ENCODE peak calls at places on chromosomes 11 and 22, in eight cellular contexts. One of them, this sample, is unnamed.

GRCh38 chr11:95229199-95230053 is 1.6 kb downstream of the SESN3 start:
- DNase-seq in ascending aorta: no peak
- DNase-seq in RWPE1: no peak
- DNase-seq in dorsolateral prefrontal cortex: no peak
- DNase-seq in transverse colon: no peak
- DNase-seq in right atrium auricular region: no peak
- DNase-seq in right cardiac atrium: peak; percentile 48
- DNase-seq in SK-N-MC: no peak
- DNase-seq in this sample: no peak

GRCh38 chr22:25169278-25170031 is 30.2 kb upstream of the CRYBB3 start:
- DNase-seq in ascending aorta: no peak
- DNase-seq in RWPE1: no peak
- DNase-seq in dorsolateral prefrontal cortex: no peak
- DNase-seq in transverse colon: no peak
- DNase-seq in right atrium auricular region: no peak
- DNase-seq in right cardiac atrium: peak; percentile 24
- DNase-seq in SK-N-MC: no peak
- DNase-seq in this sample: no peak

GRCh38 chr11:117928818-117929567 is at the start of gene TMPRSS13:
- DNase-seq in ascending aorta: no peak
- DNase-seq in RWPE1: peak; percentile 85
- DNase-seq in dorsolateral prefrontal cortex: no peak
- DNase-seq in transverse colon: peak; percentile 27
- DNase-seq in right atrium auricular region: no peak
- DNase-seq in right cardiac atrium: no peak
- DNase-seq in SK-N-MC: no peak
- DNase-seq in this sample: no peak

GRCh38 chr11:103883856-103884255 is 152.6 kb upstream of the DDI1 start:
- DNase-seq in ascending aorta: no peak
- DNase-seq in RWPE1: no peak
- DNase-seq in dorsolateral prefrontal cortex: no peak
- DNase-seq in transverse colon: no peak
- DNase-seq in right atrium auricular region: no peak
- DNase-seq in right cardiac atrium: no peak
- DNase-seq in SK-N-MC: no peak
- DNase-seq in this sample: no peak

GRCh38 chr11:70743941-70744351 is 345.6 kb downstream of the CTTN start:
- DNase-seq in ascending aorta: no peak
- DNase-seq in RWPE1: no peak
- DNase-seq in dorsolateral prefrontal cortex: no peak
- DNase-seq in transverse colon: no peak
- DNase-seq in right atrium auricular region: no peak
- DNase-seq in right cardiac atrium: no peak
- DNase-seq in SK-N-MC: no peak
- DNase-seq in this sample: no peak

GRCh38 chr11:96095884-96096301 is 172.0 kb upstream of the MTMR2 start:
- DNase-seq in ascending aorta: no peak
- DNase-seq in RWPE1: peak; percentile 53
- DNase-seq in dorsolateral prefrontal cortex: no peak
- DNase-seq in transverse colon: peak; percentile 52
- DNase-seq in right atrium auricular region: no peak
- DNase-seq in right cardiac atrium: no peak
- DNase-seq in SK-N-MC: no peak
- DNase-seq in this sample: no peak

GRCh38 chr11:58656348-58656747 is 33.9 kb downstream of the CNTF start:
- DNase-seq in ascending aorta: no peak
- DNase-seq in RWPE1: no peak
- DNase-seq in dorsolateral prefrontal cortex: no peak
- DNase-seq in transverse colon: no peak
- DNase-seq in right atrium auricular region: no peak
- DNase-seq in right cardiac atrium: no peak
- DNase-seq in SK-N-MC: no peak
- DNase-seq in this sample: no peak

GRCh38 chr11:95155385-95155784 is 65.7 kb downstream of the ENDOD1 start:
- DNase-seq in ascending aorta: no peak
- DNase-seq in RWPE1: no peak
- DNase-seq in dorsolateral prefrontal cortex: no peak
- DNase-seq in transverse colon: no peak
- DNase-seq in right atrium auricular region: no peak
- DNase-seq in right cardiac atrium: no peak
- DNase-seq in SK-N-MC: no peak
- DNase-seq in this sample: no peak

GRCh38 chr11:16605440-16605970 is 132.9 kb upstream of the C11orf58 start:
- DNase-seq in ascending aorta: peak; percentile 62
- DNase-seq in RWPE1: no peak
- DNase-seq in dorsolateral prefrontal cortex: no peak
- DNase-seq in transverse colon: peak; percentile 22
- DNase-seq in right atrium auricular region: no peak
- DNase-seq in right cardiac atrium: peak; percentile 76
- DNase-seq in SK-N-MC: no peak
- DNase-seq in this sample: peak; percentile 28

GRCh38 chr11:34988294-34989255 is 72.2 kb downstream of the PDHX start:
- DNase-seq in ascending aorta: no peak
- DNase-seq in RWPE1: no peak
- DNase-seq in dorsolateral prefrontal cortex: no peak
- DNase-seq in transverse colon: no peak
- DNase-seq in right atrium auricular region: no peak
- DNase-seq in right cardiac atrium: no peak
- DNase-seq in SK-N-MC: no peak
- DNase-seq in this sample: no peak

GRCh38 chr11:27429740-27430451 is 42.7 kb downstream of the LGR4 start:
- DNase-seq in ascending aorta: no peak
- DNase-seq in RWPE1: peak; percentile 39
- DNase-seq in dorsolateral prefrontal cortex: no peak
- DNase-seq in transverse colon: no peak
- DNase-seq in right atrium auricular region: no peak
- DNase-seq in right cardiac atrium: no peak
- DNase-seq in SK-N-MC: no peak
- DNase-seq in this sample: no peak

GRCh38 chr22:36818010-36818642 is 1.3 kb upstream of the PVALB start:
- DNase-seq in ascending aorta: no peak
- DNase-seq in RWPE1: peak; percentile 17
- DNase-seq in dorsolateral prefrontal cortex: no peak
- DNase-seq in transverse colon: no peak
- DNase-seq in right atrium auricular region: no peak
- DNase-seq in right cardiac atrium: no peak
- DNase-seq in SK-N-MC: no peak
- DNase-seq in this sample: no peak

GRCh38 chr11:117204283-117205080 is 5.3 kb downstream of the TAGLN start:
- DNase-seq in ascending aorta: no peak
- DNase-seq in RWPE1: no peak
- DNase-seq in dorsolateral prefrontal cortex: no peak
- DNase-seq in transverse colon: no peak
- DNase-seq in right atrium auricular region: no peak
- DNase-seq in right cardiac atrium: peak; percentile 71
- DNase-seq in SK-N-MC: no peak
- DNase-seq in this sample: no peak

GRCh38 chr11:24949406-24949805 is 452.6 kb downstream of the LUZP2 start:
- DNase-seq in ascending aorta: no peak
- DNase-seq in RWPE1: no peak
- DNase-seq in dorsolateral prefrontal cortex: no peak
- DNase-seq in transverse colon: no peak
- DNase-seq in right atrium auricular region: no peak
- DNase-seq in right cardiac atrium: no peak
- DNase-seq in SK-N-MC: no peak
- DNase-seq in this sample: no peak

GRCh38 chr11:27603376-27603775 is 96.8 kb upstream of the LIN7C start:
- DNase-seq in ascending aorta: no peak
- DNase-seq in RWPE1: no peak
- DNase-seq in dorsolateral prefrontal cortex: no peak
- DNase-seq in transverse colon: no peak
- DNase-seq in right atrium auricular region: no peak
- DNase-seq in right cardiac atrium: no peak
- DNase-seq in SK-N-MC: no peak
- DNase-seq in this sample: no peak

GRCh38 chr11:3148990-3149851 is 15.9 kb downstream of the OSBPL5 start:
- DNase-seq in ascending aorta: no peak
- DNase-seq in RWPE1: no peak
- DNase-seq in dorsolateral prefrontal cortex: no peak
- DNase-seq in transverse colon: no peak
- DNase-seq in right atrium auricular region: no peak
- DNase-seq in right cardiac atrium: peak; percentile 41
- DNase-seq in SK-N-MC: no peak
- DNase-seq in this sample: no peak
- H3K27ac ChIP-seq in ascending aorta: peak overlapping the region; percentile 82
- H3K27ac ChIP-seq in RWPE1: peak overlapping the region; percentile 15
- H3K27ac ChIP-seq in dorsolateral prefrontal cortex: no peak overlapping the region
- H3K27ac ChIP-seq in transverse colon: peak overlapping the region; percentile 41
- H3K27ac ChIP-seq in right atrium auricular region: no peak overlapping the region
- H3K27ac ChIP-seq in right cardiac atrium: no peak overlapping the region
- H3K27ac ChIP-seq in SK-N-MC: no peak overlapping the region
- H3K27ac ChIP-seq in this sample: no peak overlapping the region

DNA sequence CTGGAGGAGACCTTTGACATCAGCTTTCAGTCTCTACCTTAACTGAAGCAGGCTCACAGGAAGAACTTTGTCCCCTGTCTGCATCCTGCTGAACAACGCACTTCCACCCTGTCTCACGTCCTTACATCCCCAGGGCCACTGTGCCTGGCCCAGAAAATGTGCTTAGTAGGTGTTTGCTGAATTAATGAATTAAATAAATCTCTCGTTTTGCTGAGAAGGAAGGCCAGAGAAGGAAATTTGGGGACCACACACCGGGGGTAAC is 54.3 kb upstream of the CREB3L1 start:
- DNase-seq in ascending aorta: no peak
- DNase-seq in RWPE1: no peak
- DNase-seq in dorsolateral prefrontal cortex: no peak
- DNase-seq in transverse colon: no peak
- DNase-seq in right atrium auricular region: no peak
- DNase-seq in right cardiac atrium: no peak
- DNase-seq in SK-N-MC: no peak
- DNase-seq in this sample: no peak
- H3K27ac ChIP-seq in ascending aorta: no peak overlapping the region
- H3K27ac ChIP-seq in RWPE1: no peak overlapping the region
- H3K27ac ChIP-seq in dorsolateral prefrontal cortex: no peak overlapping the region
- H3K27ac ChIP-seq in transverse colon: peak overlapping the region; percentile 5
- H3K27ac ChIP-seq in right atrium auricular region: no peak overlapping the region
- H3K27ac ChIP-seq in right cardiac atrium: no peak overlapping the region
- H3K27ac ChIP-seq in SK-N-MC: no peak overlapping the region
- H3K27ac ChIP-seq in this sample: no peak overlapping the region

GRCh38 chr11:119616586-119617342 is 112.2 kb downstream of the NECTIN1 start:
- DNase-seq in ascending aorta: no peak
- DNase-seq in RWPE1: no peak
- DNase-seq in dorsolateral prefrontal cortex: no peak
- DNase-seq in transverse colon: no peak
- DNase-seq in right atrium auricular region: no peak
- DNase-seq in right cardiac atrium: no peak
- DNase-seq in SK-N-MC: no peak
- DNase-seq in this sample: no peak

GRCh38 chr11:119615879-119616190 is 113.2 kb downstream of the NECTIN1 start:
- DNase-seq in ascending aorta: no peak
- DNase-seq in RWPE1: no peak
- DNase-seq in dorsolateral prefrontal cortex: no peak
- DNase-seq in transverse colon: no peak
- DNase-seq in right atrium auricular region: no peak
- DNase-seq in right cardiac atrium: no peak
- DNase-seq in SK-N-MC: no peak
- DNase-seq in this sample: no peak

GRCh38 chr11:119614227-119615002 is 114.6 kb downstream of the NECTIN1 start:
- DNase-seq in ascending aorta: no peak
- DNase-seq in RWPE1: no peak
- DNase-seq in dorsolateral prefrontal cortex: no peak
- DNase-seq in transverse colon: no peak
- DNase-seq in right atrium auricular region: no peak
- DNase-seq in right cardiac atrium: no peak
- DNase-seq in SK-N-MC: no peak
- DNase-seq in this sample: no peak

GRCh38 chr11:119617343-119617713 is 111.7 kb downstream of the NECTIN1 start:
- DNase-seq in ascending aorta: no peak
- DNase-seq in RWPE1: no peak
- DNase-seq in dorsolateral prefrontal cortex: no peak
- DNase-seq in transverse colon: no peak
- DNase-seq in right atrium auricular region: no peak
- DNase-seq in right cardiac atrium: no peak
- DNase-seq in SK-N-MC: no peak
- DNase-seq in this sample: no peak

DNA sequence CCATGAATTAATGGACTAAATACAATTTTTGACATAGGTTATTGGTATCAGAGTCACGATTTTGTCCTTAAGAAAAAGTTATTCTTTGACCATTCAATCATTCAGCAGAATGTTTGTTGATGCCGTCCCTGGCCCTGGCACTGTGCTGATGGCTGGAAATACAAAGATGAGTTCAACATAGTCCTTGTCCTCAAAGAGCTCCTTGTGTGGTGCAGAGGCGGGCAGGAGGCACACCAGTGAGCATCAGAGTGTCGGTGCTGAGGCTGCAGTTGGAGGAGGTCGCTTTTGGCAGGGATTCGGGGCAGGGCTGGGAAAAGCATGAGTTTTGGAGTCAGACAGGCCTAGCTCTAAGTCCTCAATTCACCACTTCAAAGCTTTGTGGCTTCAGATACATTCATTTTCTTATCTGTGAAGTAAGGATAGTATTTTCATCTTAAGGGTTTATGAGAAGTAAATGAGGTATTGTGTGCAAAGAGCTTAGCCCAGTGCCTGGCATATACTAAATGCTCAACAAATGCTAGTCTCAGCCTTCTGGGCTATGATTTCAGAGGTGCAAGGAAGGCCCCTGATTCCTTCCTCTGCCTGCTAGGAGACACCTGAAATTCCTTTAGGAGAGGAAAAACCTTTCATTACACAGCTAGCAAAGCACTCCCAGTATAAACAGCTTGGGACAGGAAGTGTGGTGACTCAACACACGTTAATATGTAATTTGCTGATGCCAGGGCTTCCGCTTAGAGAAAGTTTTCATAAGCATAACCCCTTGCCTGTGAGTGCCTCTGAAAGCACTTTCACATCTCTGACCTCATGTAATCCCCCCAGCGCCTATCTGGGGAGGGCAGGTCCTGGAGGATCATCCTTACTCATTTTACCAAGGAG is 113.8 kb downstream of the NECTIN1 start:
- DNase-seq in ascending aorta: no peak
- DNase-seq in RWPE1: peak; percentile 83
- DNase-seq in dorsolateral prefrontal cortex: peak; percentile 90
- DNase-seq in transverse colon: no peak
- DNase-seq in right atrium auricular region: no peak
- DNase-seq in right cardiac atrium: no peak
- DNase-seq in SK-N-MC: no peak
- DNase-seq in this sample: no peak
- H3K27ac ChIP-seq in ascending aorta: no peak overlapping the region
- H3K27ac ChIP-seq in RWPE1: peak overlapping the region; percentile 79
- H3K27ac ChIP-seq in dorsolateral prefrontal cortex: peak overlapping the region; percentile 97
- H3K27ac ChIP-seq in transverse colon: no peak overlapping the region
- H3K27ac ChIP-seq in right atrium auricular region: no peak overlapping the region
- H3K27ac ChIP-seq in right cardiac atrium: no peak overlapping the region
- H3K27ac ChIP-seq in SK-N-MC: no peak overlapping the region
- H3K27ac ChIP-seq in this sample: no peak overlapping the region

DNA sequence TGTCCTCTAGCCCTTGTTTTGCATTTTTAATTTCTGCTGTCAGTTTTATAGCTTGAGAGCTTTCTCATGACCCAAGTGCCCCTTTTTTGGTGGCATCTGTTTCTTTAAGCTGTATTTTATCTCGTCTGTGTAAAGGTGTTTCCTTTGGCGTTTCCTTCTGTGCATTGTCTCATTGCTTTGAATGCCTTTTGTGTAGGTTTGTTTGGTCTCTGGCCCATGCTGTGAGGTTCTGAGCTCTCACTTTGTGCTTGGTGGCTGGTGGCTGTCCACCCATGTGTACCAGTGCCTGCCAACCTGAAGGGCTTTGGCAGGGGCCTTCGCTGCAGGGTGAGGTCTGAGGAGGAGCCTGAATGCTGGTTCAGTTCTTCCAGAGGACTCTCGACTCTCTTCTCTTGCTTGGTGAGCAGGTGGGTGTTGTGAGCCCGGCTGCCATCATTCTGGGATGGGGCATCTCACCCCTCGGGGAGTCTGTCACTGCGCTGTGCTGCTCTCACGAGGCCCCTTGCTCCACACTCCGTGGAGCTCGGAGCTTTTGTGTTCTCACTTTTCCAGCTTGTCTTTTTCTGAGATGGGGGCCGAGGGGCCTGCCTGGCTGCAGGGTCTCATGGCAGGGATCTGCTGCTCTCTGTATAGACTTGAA is 14.9 kb downstream of the AP2A2 start:
- DNase-seq in ascending aorta: no peak
- DNase-seq in RWPE1: no peak
- DNase-seq in dorsolateral prefrontal cortex: no peak
- DNase-seq in transverse colon: no peak
- DNase-seq in right atrium auricular region: no peak
- DNase-seq in right cardiac atrium: no peak
- DNase-seq in SK-N-MC: no peak
- DNase-seq in this sample: no peak
- H3K27ac ChIP-seq in ascending aorta: no peak overlapping the region
- H3K27ac ChIP-seq in RWPE1: no peak overlapping the region
- H3K27ac ChIP-seq in dorsolateral prefrontal cortex: no peak overlapping the region
- H3K27ac ChIP-seq in transverse colon: no peak overlapping the region
- H3K27ac ChIP-seq in right atrium auricular region: no peak overlapping the region
- H3K27ac ChIP-seq in right cardiac atrium: no peak overlapping the region
- H3K27ac ChIP-seq in SK-N-MC: peak overlapping the region; percentile 40
- H3K27ac ChIP-seq in this sample: no peak overlapping the region